ENCODE peak calls at places on chromosomes 2 and 18, in four cellular contexts. R is H1, K is IMR-90, I is mesendoderm. N is an unnamed sample. For H3K4me1, the result is how much of the 10 kb centered on the place peaks cover.

GRCh38 chr2:54483426-54483825 is 27.3 kb downstream of the SPTBN1 start:
- DNase-seq in R (no peak), K (no peak), I (peak), N (no peak)

GRCh38 chr2:203623104-203623503 is 83.3 kb upstream of the CD28 start:
- DNase-seq in R (no peak), K (peak), I (peak), N (no peak)

GRCh38 chr2:98901702-98902101 is 34.3 kb downstream of the CRACDL start:
- DNase-seq in R (no peak), K (no peak), I (no peak), N (no peak)

GRCh38 chr2:119233326-119234020 is 9.8 kb downstream of the STEAP3 start:
- DNase-seq in R (no peak), K (peak), I (no peak), N (no peak)

GRCh38 chr2:207165121-207166038 is at the start of gene KLF7:
- DNase-seq in R (no peak), K (peak), I (peak), N (peak)

GRCh38 chr2:233479616-233480489 is 86.7 kb downstream of the USP40 start:
- DNase-seq in R (no peak), K (no peak), I (no peak), N (no peak)

GRCh38 chr2:36358317-36358659 is 2.7 kb downstream of the CRIM1 start:
- DNase-seq in R (no peak), K (peak), I (no peak), N (no peak)

GRCh38 chr2:160406591-160407392 is 86.8 kb downstream of the RBMS1 start:
- DNase-seq in R (no peak), K (peak), I (no peak), N (no peak)

GRCh38 chr2:224933416-224933815 is 108.9 kb downstream of the DOCK10 start:
- DNase-seq in R (no peak), K (no peak), I (no peak), N (no peak)

GRCh38 chr2:3597567-3597966 is 2.7 kb downstream of the COLEC11 start:
- DNase-seq in R (no peak), K (no peak), I (no peak), N (no peak)

GRCh38 chr2:107760620-107761019 is 66.1 kb upstream of the RGPD4 start:
- DNase-seq in R (no peak), K (no peak), I (no peak), N (no peak)

GRCh38 chr2:44242929-44243328 is 32.4 kb upstream of the SLC3A1 start:
- DNase-seq in R (no peak), K (no peak), I (no peak), N (no peak)

GRCh38 chr2:176129825-176130152 is 284 bp downstream of the HOXD8 start:
- DNase-seq in R (no peak), K (no peak), I (no peak), N (peak)

GRCh38 chr18:67381608-67382150 is 134.8 kb downstream of the DSEL start:
- DNase-seq in R (no peak), K (no peak), I (no peak), N (no peak)

GRCh38 chr2:125313806-125314205 is 1288.7 kb downstream of the CNTNAP5 start:
- DNase-seq in R (no peak), K (no peak), I (peak), N (peak)

GRCh38 chr2:43840961-43841360 is 2.2 kb downstream of the ABCG8 start:
- DNase-seq in R (no peak), K (no peak), I (no peak), N (no peak)

GRCh38 chr2:71243548-71244301 is 16.8 kb upstream of the PAIP2B start:
- DNase-seq in R (no peak), K (no peak), I (peak), N (no peak)

GRCh38 chr2:24771905-24772586 is 21.1 kb downstream of the PTRHD1 start:
- DNase-seq in R (no peak), K (no peak), I (peak), N (no peak)

GRCh38 chr18:61635901-61636528 is 256.8 kb downstream of the RNF152 start:
- DNase-seq in R (no peak), K (peak), I (peak), N (peak)

GRCh38 chr2:62407401-62407800 is 98.6 kb downstream of the TMEM17 start:
- DNase-seq in R (no peak), K (no peak), I (no peak), N (no peak)

DNA sequence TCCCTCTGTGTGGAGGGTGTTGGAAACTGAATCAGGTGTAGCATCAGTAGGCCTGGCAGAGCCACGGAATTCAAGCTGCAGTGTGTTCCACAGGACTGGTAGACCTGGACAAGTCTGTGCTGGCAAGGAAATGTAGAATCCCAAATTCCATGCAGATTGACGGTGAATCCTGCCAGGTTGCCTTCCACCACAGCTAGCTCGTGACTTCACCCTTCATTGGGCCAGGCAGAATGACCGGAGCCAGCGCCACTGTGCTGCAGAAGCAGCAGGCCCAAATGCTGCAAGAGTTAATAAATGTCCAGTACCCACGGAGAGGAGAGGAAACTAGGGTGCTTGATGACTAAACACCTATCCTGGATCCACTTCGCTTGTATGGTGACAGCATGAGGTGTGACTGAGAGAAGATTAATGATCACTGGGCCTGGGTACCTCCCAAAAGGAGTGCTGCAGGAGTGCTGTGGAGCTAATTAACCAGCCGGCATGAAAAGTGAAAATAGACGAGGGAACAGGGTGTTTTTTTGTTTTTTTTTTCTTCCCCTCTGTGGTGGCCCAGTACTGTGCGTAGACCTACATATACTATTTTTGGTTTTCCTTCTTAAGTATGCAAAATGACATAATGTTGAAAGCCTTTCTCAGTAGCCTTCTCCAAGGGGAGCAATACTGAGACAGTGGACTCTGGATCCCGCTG is 122.2 kb downstream of the TANC1 start:
- DNase-seq in R (no peak), K (peak), I (no peak), N (no peak)
- H3K4me1 ChIP-seq in R (under half), K (under half), I (under half), N (under half)

DNA sequence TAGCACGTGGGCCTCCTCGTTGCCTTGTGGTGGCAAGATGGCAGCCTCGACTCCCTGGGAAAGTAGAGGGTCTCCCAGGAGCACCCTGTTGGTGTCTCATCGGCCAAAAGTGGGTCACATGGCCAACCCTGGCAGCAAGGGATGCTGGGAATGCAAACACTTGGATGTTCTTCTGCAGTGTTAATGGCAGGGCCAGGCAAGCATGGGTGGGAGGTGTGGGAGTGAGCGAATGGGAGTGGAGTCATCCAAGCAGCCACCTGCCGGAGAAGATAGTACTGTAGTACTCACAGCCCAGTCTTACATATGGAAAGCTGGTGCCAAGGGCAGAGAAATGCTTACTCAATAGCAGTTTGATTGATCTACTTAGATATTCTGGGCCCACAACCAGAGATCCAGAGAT is 122.2 kb downstream of the INHBB start:
- DNase-seq in R (no peak), K (no peak), I (no peak), N (no peak)
- H3K56ac ChIP-seq in R (no peak), K (no peak), I (no peak), N (no peak)

DNA sequence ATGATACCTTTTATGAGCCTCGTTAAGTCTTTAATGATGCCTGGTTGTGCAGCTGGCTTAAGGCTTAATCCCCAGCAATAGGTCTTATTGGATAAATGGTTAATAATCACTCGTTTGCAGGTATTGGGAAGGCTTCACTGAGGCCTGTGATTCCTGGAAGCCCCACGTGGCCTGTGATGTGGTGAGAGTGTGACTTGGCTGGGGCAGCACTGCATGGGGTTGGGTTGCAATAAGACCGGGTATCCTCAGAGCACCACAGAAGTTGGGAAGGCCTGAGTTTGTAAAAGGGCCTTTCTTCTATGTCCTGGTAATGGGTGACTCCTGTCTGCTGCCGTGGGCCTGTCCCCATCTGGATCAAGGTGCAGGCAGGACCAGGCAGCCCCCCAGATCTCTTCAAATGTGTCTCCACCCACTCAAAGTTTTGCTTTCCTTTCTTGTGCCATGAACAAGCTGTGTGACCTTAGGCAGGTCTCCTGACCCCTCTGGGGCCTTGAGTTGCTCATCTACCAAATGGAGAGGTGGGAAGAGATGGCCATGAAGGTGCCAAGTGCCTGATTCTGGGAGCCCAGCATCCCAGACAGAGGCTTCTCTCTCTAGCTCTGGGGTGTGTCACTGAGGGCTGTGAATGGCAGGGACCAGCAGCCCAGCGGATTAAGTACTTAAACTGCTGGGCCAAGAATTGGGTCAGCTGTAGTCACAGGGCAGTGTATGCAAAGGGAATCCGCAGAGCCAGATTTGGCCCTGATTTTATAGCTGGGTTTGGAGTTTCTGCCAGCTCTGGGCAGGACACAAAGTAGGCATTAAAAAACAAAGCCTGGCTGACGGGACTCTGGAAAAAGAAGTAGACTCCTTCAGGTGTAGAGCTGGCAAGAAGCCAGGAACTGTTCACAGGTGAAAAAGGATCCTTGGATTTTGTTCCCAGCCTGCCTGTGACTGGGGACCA is 24.4 kb downstream of the LBH start:
- DNase-seq in R (no peak), K (no peak), I (no peak), N (no peak)
- H3K4me1 ChIP-seq in R (under half), K (under half), I (under half), N (under half)

DNA sequence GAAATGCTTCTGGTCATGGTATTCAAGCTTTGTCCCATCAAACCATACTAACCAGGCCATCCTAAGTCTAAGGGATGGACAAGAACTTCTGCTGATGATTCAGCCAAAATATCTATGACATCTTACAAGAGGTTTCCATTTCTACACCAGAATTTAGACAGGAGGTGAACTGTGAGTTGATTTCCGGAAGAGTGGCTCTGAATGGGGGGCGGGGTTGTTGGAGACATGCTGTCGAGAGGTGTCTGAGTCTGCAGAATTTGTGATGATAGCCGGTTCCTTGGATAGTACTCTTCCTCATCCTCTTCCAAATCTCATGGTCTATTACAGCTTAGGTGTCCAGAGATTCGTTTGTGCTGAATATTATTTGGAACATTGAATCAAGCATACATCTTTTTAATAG is 408.7 kb upstream of the TCF4 start:
- DNase-seq in R (no peak), K (no peak), I (no peak), N (no peak)
- H3K56ac ChIP-seq in R (no peak), K (no peak), I (no peak), N (no peak)

DNA sequence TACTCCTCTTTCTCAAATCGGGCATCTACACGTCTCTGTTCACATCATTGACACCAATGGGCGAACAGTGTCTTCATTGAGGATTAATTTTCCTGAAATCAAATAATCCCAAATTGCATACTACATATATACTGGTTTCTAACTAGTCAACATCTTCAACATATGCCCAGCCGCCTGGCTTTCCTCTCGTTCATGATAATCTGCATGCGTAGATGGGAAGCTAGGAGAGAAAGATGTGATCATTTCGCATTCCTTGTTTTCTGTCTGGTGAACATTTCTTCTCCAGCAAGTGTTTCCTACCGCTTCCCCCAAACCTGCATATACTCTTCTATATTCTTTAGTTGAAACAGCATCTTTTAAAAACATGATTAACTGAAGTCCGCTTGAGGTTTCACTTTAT is 7.4 kb downstream of the TWIST2 start:
- DNase-seq in R (no peak), K (no peak), I (no peak), N (no peak)
- H3K4me1 ChIP-seq in R (under half), K (under half), I (under half), N (under half)

GRCh38 chr2:178923546-178923945 is 116.3 kb upstream of the TTN start:
- DNase-seq in R (no peak), K (no peak), I (no peak), N (no peak)

GRCh38 chr2:178924817-178925216 is 117.6 kb upstream of the TTN start:
- DNase-seq in R (no peak), K (no peak), I (no peak), N (no peak)

GRCh38 chr2:178928077-178928476 is 120.9 kb upstream of the TTN start:
- DNase-seq in R (no peak), K (no peak), I (peak), N (no peak)

GRCh38 chr2:178927173-178927572 is 120.0 kb upstream of the TTN start:
- DNase-seq in R (no peak), K (no peak), I (no peak), N (no peak)
- H3K56ac ChIP-seq in R (no peak), K (no peak), I (no peak), N (no peak)

GRCh38 chr2:150484006-150484405 is 3.5 kb downstream of the RND3 start:
- DNase-seq in R (no peak), K (no peak), I (no peak), N (no peak)
- H3K4me1 ChIP-seq in R (under half), K (under half), I (under half), N (under half)